ENCODE peak calls at places on chromosomes 12 and 14, in five cellular contexts. One of them, this sample, is unnamed.

GRCh38 chr12:77166711-77167110 is 101.3 kb upstream of the E2F7 start:
- DNase-seq in tibial artery: no peak
- DNase-seq in cardiac muscle cell: no peak
- DNase-seq in PC-9: no peak
- DNase-seq in pancreas: no peak
- DNase-seq in this sample: no peak

GRCh38 chr12:63982787-63983186 is 138.3 kb downstream of the SRGAP1 start:
- DNase-seq in cardiac muscle cell: no peak
- DNase-seq in tibial artery: no peak
- DNase-seq in PC-9: no peak
- DNase-seq in pancreas: no peak
- DNase-seq in this sample: no peak

GRCh38 chr14:103142903-103143302 is 19.6 kb downstream of the TNFAIP2 start:
- DNase-seq in tibial artery: no peak
- DNase-seq in cardiac muscle cell: no peak
- DNase-seq in pancreas: no peak
- DNase-seq in PC-9: peak
- DNase-seq in this sample: no peak

GRCh38 chr12:30314506-30315100 is 381.1 kb downstream of the IPO8 start:
- DNase-seq in tibial artery: no peak
- DNase-seq in cardiac muscle cell: no peak
- DNase-seq in PC-9: no peak
- DNase-seq in pancreas: no peak
- DNase-seq in this sample: no peak

GRCh38 chr12:65232490-65233077 is 45.9 kb upstream of the MSRB3 start:
- DNase-seq in pancreas: no peak
- DNase-seq in PC-9: no peak
- DNase-seq in cardiac muscle cell: no peak
- DNase-seq in tibial artery: no peak
- DNase-seq in this sample: no peak

GRCh38 chr14:105470812-105471771 is 3.5 kb upstream of the CRIP2 start:
- DNase-seq in PC-9: no peak
- DNase-seq in tibial artery: no peak
- DNase-seq in cardiac muscle cell: peak
- DNase-seq in pancreas: peak
- DNase-seq in this sample: no peak

GRCh38 chr14:77158175-77158908 is 16.8 kb upstream of the ZDHHC22 start:
- DNase-seq in tibial artery: no peak
- DNase-seq in PC-9: no peak
- DNase-seq in cardiac muscle cell: peak
- DNase-seq in pancreas: no peak
- DNase-seq in this sample: peak

GRCh38 chr12:2682301-2683282 is 112.2 kb upstream of the FKBP4 start:
- DNase-seq in pancreas: no peak
- DNase-seq in PC-9: peak
- DNase-seq in tibial artery: no peak
- DNase-seq in cardiac muscle cell: peak
- DNase-seq in this sample: peak

GRCh38 chr14:54781936-54782802 is 120.5 kb downstream of the GCH1 start:
- DNase-seq in tibial artery: peak
- DNase-seq in cardiac muscle cell: no peak
- DNase-seq in PC-9: no peak
- DNase-seq in pancreas: no peak
- DNase-seq in this sample: no peak

GRCh38 chr14:71414631-71415403 is 507.6 kb downstream of the PCNX1 start:
- DNase-seq in pancreas: no peak
- DNase-seq in tibial artery: no peak
- DNase-seq in cardiac muscle cell: no peak
- DNase-seq in PC-9: no peak
- DNase-seq in this sample: no peak

GRCh38 chr14:104072586-104072985 is 12.9 kb upstream of the ASPG start:
- DNase-seq in pancreas: no peak
- DNase-seq in PC-9: no peak
- DNase-seq in cardiac muscle cell: no peak
- DNase-seq in tibial artery: no peak
- DNase-seq in this sample: no peak

GRCh38 chr14:39416072-39416471 is 16.2 kb downstream of the FBXO33 start:
- DNase-seq in pancreas: no peak
- DNase-seq in PC-9: no peak
- DNase-seq in cardiac muscle cell: no peak
- DNase-seq in tibial artery: no peak
- DNase-seq in this sample: no peak

GRCh38 chr14:67228325-67228984 is 12.8 kb upstream of the PALS1 start:
- DNase-seq in pancreas: no peak
- DNase-seq in cardiac muscle cell: no peak
- DNase-seq in tibial artery: no peak
- DNase-seq in PC-9: no peak
- DNase-seq in this sample: no peak

GRCh38 chr12:79415754-79416435 is 274.9 kb downstream of the PAWR start:
- DNase-seq in pancreas: no peak
- DNase-seq in cardiac muscle cell: no peak
- DNase-seq in tibial artery: no peak
- DNase-seq in PC-9: peak
- DNase-seq in this sample: peak

GRCh38 chr14:55146425-55146824 is 17.4 kb downstream of the LGALS3 start:
- DNase-seq in PC-9: no peak
- DNase-seq in tibial artery: no peak
- DNase-seq in cardiac muscle cell: no peak
- DNase-seq in pancreas: no peak
- DNase-seq in this sample: no peak

GRCh38 chr12:6228535-6229223 is 28.5 kb downstream of the CD9 start:
- DNase-seq in PC-9: no peak
- DNase-seq in cardiac muscle cell: no peak
- DNase-seq in pancreas: no peak
- DNase-seq in tibial artery: peak
- DNase-seq in this sample: no peak

GRCh38 chr12:4121506-4122020 is 152.0 kb upstream of the CCND2 start:
- DNase-seq in pancreas: no peak
- DNase-seq in cardiac muscle cell: no peak
- DNase-seq in tibial artery: no peak
- DNase-seq in PC-9: no peak
- DNase-seq in this sample: no peak

GRCh38 chr12:103547929-103548328 is 39.1 kb upstream of the STAB2 start:
- DNase-seq in PC-9: no peak
- DNase-seq in cardiac muscle cell: no peak
- DNase-seq in pancreas: no peak
- DNase-seq in tibial artery: no peak
- DNase-seq in this sample: no peak

GRCh38 chr14:82689948-82690347 is 1156.3 kb upstream of the SEL1L start:
- DNase-seq in PC-9: no peak
- DNase-seq in cardiac muscle cell: no peak
- DNase-seq in tibial artery: no peak
- DNase-seq in pancreas: no peak
- DNase-seq in this sample: no peak

GRCh38 chr14:21868442-21869046 is 194.9 kb upstream of the OR4E1 start:
- DNase-seq in tibial artery: peak
- DNase-seq in cardiac muscle cell: peak
- DNase-seq in PC-9: no peak
- DNase-seq in pancreas: peak
- DNase-seq in this sample: no peak

GRCh38 chr14:95225251-95225887 is 68.0 kb upstream of the DICER1 start:
- DNase-seq in pancreas: peak
- DNase-seq in PC-9: no peak
- DNase-seq in tibial artery: no peak
- DNase-seq in cardiac muscle cell: no peak
- DNase-seq in this sample: no peak

GRCh38 chr12:87856-88255 is 21.3 kb downstream of the IQSEC3 start:
- DNase-seq in cardiac muscle cell: no peak
- DNase-seq in PC-9: no peak
- DNase-seq in pancreas: no peak
- DNase-seq in tibial artery: no peak
- DNase-seq in this sample: no peak

GRCh38 chr12:50618864-50619609 is 114.3 kb downstream of the DIP2B start:
- DNase-seq in PC-9: peak
- DNase-seq in pancreas: no peak
- DNase-seq in tibial artery: no peak
- DNase-seq in cardiac muscle cell: peak
- DNase-seq in this sample: no peak

GRCh38 chr12:49294086-49294803 is 702 bp upstream of the PRPH start:
- DNase-seq in pancreas: no peak
- DNase-seq in PC-9: no peak
- DNase-seq in tibial artery: no peak
- DNase-seq in cardiac muscle cell: no peak
- DNase-seq in this sample: no peak

GRCh38 chr12:91406920-91407341 is 224.3 kb upstream of the DCN start:
- DNase-seq in tibial artery: no peak
- DNase-seq in pancreas: no peak
- DNase-seq in cardiac muscle cell: no peak
- DNase-seq in PC-9: peak
- DNase-seq in this sample: no peak

GRCh38 chr12:86948851-86949250 is 692.7 kb upstream of the MGAT4C start:
- DNase-seq in pancreas: no peak
- DNase-seq in cardiac muscle cell: no peak
- DNase-seq in tibial artery: no peak
- DNase-seq in PC-9: no peak
- DNase-seq in this sample: no peak

GRCh38 chr12:12835378-12836145 is 22.4 kb downstream of the DDX47 start:
- DNase-seq in pancreas: no peak
- DNase-seq in tibial artery: no peak
- DNase-seq in cardiac muscle cell: no peak
- DNase-seq in PC-9: peak
- DNase-seq in this sample: no peak

GRCh38 chr14:83217492-83217891 is 1683.8 kb upstream of the SEL1L start:
- DNase-seq in tibial artery: peak
- DNase-seq in pancreas: no peak
- DNase-seq in cardiac muscle cell: no peak
- DNase-seq in PC-9: no peak
- DNase-seq in this sample: peak

GRCh38 chr12:47797432-47797831 is 22.3 kb downstream of the HDAC7 start:
- DNase-seq in tibial artery: no peak
- DNase-seq in PC-9: no peak
- DNase-seq in pancreas: no peak
- DNase-seq in cardiac muscle cell: peak
- DNase-seq in this sample: no peak

GRCh38 chr14:88426271-88426670 is 40.8 kb downstream of the SPATA7 start:
- DNase-seq in PC-9: no peak
- DNase-seq in tibial artery: no peak
- DNase-seq in pancreas: no peak
- DNase-seq in cardiac muscle cell: no peak
- DNase-seq in this sample: peak

GRCh38 chr14:33781267-33781666 is 169.6 kb downstream of the EGLN3 start:
- DNase-seq in pancreas: no peak
- DNase-seq in PC-9: no peak
- DNase-seq in cardiac muscle cell: no peak
- DNase-seq in tibial artery: no peak
- DNase-seq in this sample: no peak

GRCh38 chr14:49969961-49970360 is 77.1 kb downstream of the ARF6 start:
- DNase-seq in PC-9: no peak
- DNase-seq in pancreas: no peak
- DNase-seq in cardiac muscle cell: no peak
- DNase-seq in tibial artery: no peak
- DNase-seq in this sample: no peak

DNA sequence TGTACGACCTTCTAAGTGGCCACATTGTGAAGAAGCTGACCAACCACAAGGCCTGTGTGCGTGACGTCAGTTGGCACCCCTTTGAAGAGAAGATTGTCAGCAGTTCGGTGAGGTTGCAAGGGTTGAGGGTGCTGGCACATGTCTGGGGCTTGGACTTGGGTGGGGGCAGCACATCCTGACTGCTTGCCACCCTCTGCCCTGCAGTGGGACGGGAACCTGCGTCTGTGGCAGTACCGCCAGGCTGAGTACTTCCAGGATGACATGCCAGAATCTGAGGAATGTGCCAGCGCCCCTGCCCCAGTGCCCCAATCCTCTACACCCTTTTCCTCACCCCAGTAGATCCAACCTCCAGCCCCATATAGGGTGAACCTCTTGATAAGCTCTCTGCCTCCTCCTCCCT is 7.5 kb upstream of the FITM1 start:
- DNase-seq in pancreas: no peak
- DNase-seq in tibial artery: no peak
- DNase-seq in cardiac muscle cell: no peak
- DNase-seq in PC-9: no peak
- DNase-seq in this sample: no peak
- H3K27ac ChIP-seq in pancreas: no peak
- H3K27ac ChIP-seq in tibial artery: no peak
- H3K27ac ChIP-seq in cardiac muscle cell: peak
- H3K27ac ChIP-seq in PC-9: no peak
- H3K27ac ChIP-seq in this sample: no peak

GRCh38 chr14:96284430-96284829 is 28.4 kb downstream of the BDKRB1 start:
- DNase-seq in tibial artery: no peak
- DNase-seq in cardiac muscle cell: no peak
- DNase-seq in PC-9: no peak
- DNase-seq in pancreas: no peak
- DNase-seq in this sample: no peak
- H3K4me3 ChIP-seq in tibial artery: no peak
- H3K4me3 ChIP-seq in cardiac muscle cell: no peak
- H3K4me3 ChIP-seq in PC-9: no peak
- H3K4me3 ChIP-seq in pancreas: no peak
- H3K4me3 ChIP-seq in this sample: no peak

GRCh38 chr12:115737895-115738294 is 539.6 kb downstream of the MED13L start:
- DNase-seq in pancreas: no peak
- DNase-seq in tibial artery: no peak
- DNase-seq in PC-9: no peak
- DNase-seq in cardiac muscle cell: no peak
- DNase-seq in this sample: no peak
- H3K27ac ChIP-seq in pancreas: no peak
- H3K27ac ChIP-seq in tibial artery: no peak
- H3K27ac ChIP-seq in PC-9: no peak
- H3K27ac ChIP-seq in cardiac muscle cell: no peak
- H3K27ac ChIP-seq in this sample: no peak

DNA sequence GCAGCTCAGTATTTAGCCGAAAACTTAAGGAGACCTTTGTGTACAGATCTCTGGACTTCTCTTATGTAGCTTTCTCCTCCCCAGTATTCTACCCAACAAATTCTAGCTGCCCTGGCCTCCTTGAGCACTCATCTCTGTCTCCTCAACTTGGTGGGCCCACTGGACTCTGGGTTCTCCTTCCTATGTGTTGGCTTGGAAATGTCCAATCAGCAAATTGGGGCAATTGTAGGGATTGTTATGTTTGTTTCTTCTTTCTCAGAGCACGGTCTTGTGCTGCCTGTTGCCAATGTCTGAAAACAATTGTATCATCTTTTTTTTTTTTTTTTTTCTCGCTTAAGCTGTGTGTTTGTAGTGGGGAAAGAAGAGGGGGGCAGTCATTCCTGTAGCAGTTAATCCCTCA is 30.2 kb downstream of the NTN4 start:
- DNase-seq in PC-9: no peak
- DNase-seq in pancreas: no peak
- DNase-seq in tibial artery: no peak
- DNase-seq in cardiac muscle cell: no peak
- DNase-seq in this sample: no peak
- H3K4me3 ChIP-seq in PC-9: no peak
- H3K4me3 ChIP-seq in pancreas: no peak
- H3K4me3 ChIP-seq in tibial artery: no peak
- H3K4me3 ChIP-seq in cardiac muscle cell: no peak
- H3K4me3 ChIP-seq in this sample: no peak

DNA sequence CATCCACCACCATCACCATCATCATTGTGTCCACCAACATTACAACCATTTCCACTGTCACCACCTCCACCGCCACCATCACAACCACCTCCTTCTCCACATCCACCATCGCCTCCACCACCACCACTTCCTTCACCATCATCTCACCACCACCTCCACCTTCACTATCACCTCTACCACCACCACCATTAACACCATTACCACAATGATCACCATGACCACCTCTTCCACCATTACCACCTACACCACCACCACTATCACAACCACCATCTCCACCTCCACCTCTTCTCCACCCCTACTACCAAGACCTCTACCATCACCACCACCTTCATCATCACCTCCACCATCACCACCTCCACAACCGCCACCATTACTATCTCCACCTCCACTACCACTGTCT is 16.4 kb downstream of the ISCU start:
- DNase-seq in PC-9: no peak
- DNase-seq in tibial artery: no peak
- DNase-seq in pancreas: no peak
- DNase-seq in cardiac muscle cell: no peak
- DNase-seq in this sample: no peak
- H3K27ac ChIP-seq in PC-9: no peak
- H3K27ac ChIP-seq in tibial artery: no peak
- H3K27ac ChIP-seq in pancreas: no peak
- H3K27ac ChIP-seq in cardiac muscle cell: no peak
- H3K27ac ChIP-seq in this sample: no peak

This sample was measured in AG04450.